ENCODE peak calls at places on chromosomes 16 and 17, in six cellular contexts. J is keratinocyte, W is fibroblast of lung, S is HCT116, P is astrocyte, Q is Karpas-422. E is an unnamed sample.
A peak's percentile ranks its signal among the peaks of the same experiment; 100 is the strongest.

GRCh38 chr16:15739449-15739848 is 89.4 kb downstream of the NDE1 start:
- DNase-seq in J (no peak), W (no peak), S (no peak), P (no peak), Q (no peak), E (no peak)

GRCh38 chr17:3959295-3959899 is 4.8 kb downstream of the ATP2A3 start:
- DNase-seq in J (no peak), W (peak; percentile 76), S (no peak), P (peak; percentile 53), Q (no peak), E (no peak)

GRCh38 chr16:85202051-85202601 is 89.9 kb upstream of the CIBAR2 start:
- DNase-seq in J (no peak), W (no peak), S (no peak), P (no peak), Q (no peak), E (no peak)

GRCh38 chr17:55727275-55727674 is 4.6 kb upstream of the TMEM100 start:
- DNase-seq in J (no peak), W (no peak), S (no peak), P (no peak), Q (no peak), E (no peak)

GRCh38 chr16:4679854-4680636 is 13.3 kb upstream of the NUDT16L1 start:
- DNase-seq in J (peak; percentile 66), W (peak; percentile 80), S (no peak), P (peak; percentile 55), Q (no peak), E (no peak)

GRCh38 chr16:84308120-84308519 is 13.4 kb downstream of the WFDC1 start:
- DNase-seq in J (no peak), W (peak; percentile 39), S (peak; percentile 63), P (no peak), Q (peak; percentile 83), E (peak; percentile 16)

GRCh38 chr16:24257965-24258364 is 1.8 kb downstream of the CACNG3 start:
- DNase-seq in J (no peak), W (peak; percentile 10), S (no peak), P (no peak), Q (no peak), E (no peak)

GRCh38 chr16:52439750-52440149 is 107.2 kb downstream of the TOX3 start:
- DNase-seq in J (no peak), W (no peak), S (no peak), P (no peak), Q (no peak), E (no peak)

GRCh38 chr16:55666012-55666411 is 10.2 kb downstream of the SLC6A2 start:
- DNase-seq in J (no peak), W (no peak), S (no peak), P (no peak), Q (no peak), E (no peak)

GRCh38 chr16:8703693-8704092 is 29.3 kb downstream of the ABAT start:
- DNase-seq in J (no peak), W (no peak), S (no peak), P (no peak), Q (no peak), E (no peak)

GRCh38 chr17:1736348-1737281 is 6.1 kb upstream of the SERPINF2 start:
- DNase-seq in J (no peak), W (peak; percentile 82), S (no peak), P (no peak), Q (peak; percentile 55), E (no peak)

GRCh38 chr17:73640691-73641090 is 3.6 kb downstream of the SDK2 start:
- DNase-seq in J (no peak), W (no peak), S (no peak), P (no peak), Q (no peak), E (no peak)

GRCh38 chr17:17437461-17437860 is 39.3 kb upstream of the MED9 start:
- DNase-seq in J (no peak), W (no peak), S (no peak), P (no peak), Q (no peak), E (no peak)
- H4K20me1 ChIP-seq in J (no peaks in the 10 kb centered on the region), W (no peaks in the 10 kb centered on the region), S (no peaks in the 10 kb centered on the region), P (no peaks in the 10 kb centered on the region), Q (no peaks in the 10 kb centered on the region), E (no peaks in the 10 kb centered on the region)

DNA sequence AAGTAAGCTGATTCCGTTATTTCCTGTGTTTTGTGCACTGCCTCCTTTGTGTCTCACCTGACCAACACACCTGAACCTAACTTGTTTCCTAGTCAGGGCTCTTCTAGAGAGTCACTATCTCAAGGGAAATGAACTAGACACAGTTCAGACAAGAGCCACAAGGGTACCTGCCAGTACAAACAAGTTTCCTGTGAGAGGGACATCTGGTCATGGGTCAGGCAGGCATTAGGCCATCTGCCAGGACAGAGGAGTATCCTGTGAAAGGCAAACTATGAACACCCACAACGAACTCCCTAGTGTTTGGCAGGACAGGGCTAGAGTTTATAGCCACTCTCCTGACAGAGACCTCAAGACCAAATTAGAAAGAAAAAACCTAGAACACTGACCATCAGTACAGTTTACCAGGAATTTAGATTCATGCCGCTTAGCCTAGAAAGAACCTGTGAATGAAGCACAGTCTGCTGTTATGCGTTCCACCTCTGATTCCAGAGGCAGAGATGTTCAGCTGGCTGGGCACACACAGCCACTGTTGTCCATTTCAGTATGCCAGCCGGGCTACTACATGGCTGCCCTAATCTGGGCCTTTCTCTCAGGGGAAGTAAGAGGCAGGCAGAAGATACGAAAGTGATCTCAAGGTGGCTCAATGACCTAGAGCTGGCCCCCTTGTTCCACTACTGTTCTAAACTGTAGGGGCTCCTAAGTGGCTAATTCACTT is 20.7 kb upstream of the GLG1 start:
- DNase-seq in J (no peak), W (peak; percentile 26), S (no peak), P (peak; percentile 20), Q (no peak), E (no peak)
- H4K20me1 ChIP-seq in J (no peaks in the 10 kb centered on the region), W (no peaks in the 10 kb centered on the region), S (peaks cover 5% of the 10 kb centered on the region), P (peaks cover 32% of the 10 kb centered on the region), Q (no peaks in the 10 kb centered on the region), E (peaks cover 64% of the 10 kb centered on the region)

DNA sequence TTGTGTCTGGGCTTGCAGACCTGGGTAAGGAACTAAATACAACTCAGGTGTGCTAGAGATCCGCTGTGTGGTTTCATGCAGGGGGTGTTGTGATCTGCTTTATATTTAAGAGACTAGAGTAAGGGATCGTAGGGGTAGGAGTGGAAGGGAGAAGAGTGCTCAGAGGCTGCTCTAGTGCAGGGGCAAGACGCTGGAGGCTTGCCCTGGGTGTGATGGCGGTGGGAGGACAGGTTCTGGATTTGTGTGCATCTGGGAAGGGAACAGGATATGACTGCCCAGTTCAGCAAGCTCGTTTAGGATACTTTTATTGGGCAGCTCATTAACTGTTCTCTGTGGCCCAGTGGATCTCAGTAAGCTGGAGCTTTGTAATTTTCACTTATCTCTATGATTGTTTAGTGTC is 47.6 kb downstream of the RPTOR start:
- DNase-seq in J (no peak), W (no peak), S (no peak), P (no peak), Q (no peak), E (no peak)
- H4K20me1 ChIP-seq in J (peaks cover 16% of the 10 kb centered on the region), W (no peaks in the 10 kb centered on the region), S (peaks cover 32% of the 10 kb centered on the region), P (peaks cover 75% of the 10 kb centered on the region), Q (peaks cover 5% of the 10 kb centered on the region), E (peaks cover 57% of the 10 kb centered on the region)

GRCh38 chr16:72946063-72946462 is 101.9 kb downstream of the ZFHX3 start:
- DNase-seq in J (no peak), W (no peak), S (no peak), P (no peak), Q (no peak), E (no peak)

GRCh38 chr16:72950669-72951068 is 97.3 kb downstream of the ZFHX3 start:
- DNase-seq in J (no peak), W (no peak), S (no peak), P (no peak), Q (no peak), E (no peak)

GRCh38 chr16:72947379-72948237 is 100.3 kb downstream of the ZFHX3 start:
- DNase-seq in J (no peak), W (peak; percentile 27), S (no peak), P (peak; percentile 18), Q (no peak), E (no peak)

GRCh38 chr16:72946474-72947194 is 101.3 kb downstream of the ZFHX3 start:
- DNase-seq in J (no peak), W (peak; percentile 57), S (no peak), P (peak; percentile 46), Q (no peak), E (no peak)

DNA sequence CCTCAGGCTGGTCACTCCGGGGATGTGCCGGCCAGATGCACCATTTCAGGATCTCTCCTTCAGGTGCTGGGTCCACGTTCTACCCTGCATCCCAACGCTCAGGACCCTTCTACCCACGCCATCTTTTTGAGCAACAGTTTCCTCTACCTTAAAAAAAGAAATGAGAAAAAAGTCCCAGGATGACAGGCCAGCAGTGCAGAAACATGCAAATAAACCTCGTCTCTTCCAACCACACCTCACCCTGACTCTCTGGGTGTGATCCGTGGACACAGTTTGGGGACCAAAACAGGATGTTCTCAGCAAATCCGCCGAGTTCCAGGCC is 99.7 kb downstream of the ZFHX3 start:
- DNase-seq in J (no peak), W (no peak), S (no peak), P (no peak), Q (no peak), E (no peak)
- H4K20me1 ChIP-seq in J (peaks cover 3% of the 10 kb centered on the region), W (no peaks in the 10 kb centered on the region), S (no peaks in the 10 kb centered on the region), P (peaks cover 85% of the 10 kb centered on the region), Q (no peaks in the 10 kb centered on the region), E (peaks cover 5% of the 10 kb centered on the region)